ENCODE peak calls at places on chromosomes 2 and 18, in nine cellular contexts. Q is breast epithelium, C is adrenal gland, W is GM13977, V is Peyer's patch, U is HFFc6, T is H1, J is GM10248, E is right atrium auricular region. S is an unnamed sample.

GRCh38 chr2:227238242-227239237 is 74.1 kb downstream of the COL4A3 start:
- DNase-seq in Q (peak), C (peak), W (peak), V (peak), U (peak), T (peak), J (peak), E (peak), S (no peak)

GRCh38 chr18:63422862-63423304 is 607 bp upstream of the VPS4B start:
- DNase-seq in Q (no peak), C (no peak), W (no peak), V (no peak), U (no peak), T (no peak), J (no peak), E (no peak), S (no peak)

GRCh38 chr2:130910931-130911330 is 74.2 kb downstream of the ARHGEF4 start:
- DNase-seq in Q (no peak), C (no peak), W (no peak), V (no peak), U (no peak), T (no peak), J (no peak), E (no peak), S (no peak)

GRCh38 chr2:57740905-57741304 is 305.7 kb upstream of the VRK2 start:
- DNase-seq in Q (no peak), C (no peak), W (no peak), V (no peak), U (no peak), T (no peak), J (no peak), E (no peak), S (no peak)

GRCh38 chr2:7358865-7359264 is 441.7 kb downstream of the RNF144A start:
- DNase-seq in Q (no peak), C (no peak), W (no peak), V (no peak), U (no peak), T (no peak), J (no peak), E (no peak), S (no peak)

GRCh38 chr2:152925540-152926448 is 207.4 kb downstream of the ARL6IP6 start:
- DNase-seq in Q (peak), C (peak), W (peak), V (peak), U (no peak), T (peak), J (peak), E (no peak), S (peak)

GRCh38 chr2:202009019-202009481 is 24.6 kb upstream of the FZD7 start:
- DNase-seq in Q (no peak), C (no peak), W (no peak), V (no peak), U (no peak), T (no peak), J (no peak), E (no peak), S (no peak)

GRCh38 chr2:146385031-146385430 is 1459.8 kb upstream of the ACVR2A start:
- DNase-seq in Q (no peak), C (no peak), W (no peak), V (no peak), U (no peak), T (no peak), J (no peak), E (no peak), S (no peak)

GRCh38 chr18:50961974-50962373 is 5.9 kb upstream of the ELAC1 start:
- DNase-seq in Q (no peak), C (no peak), W (no peak), V (no peak), U (no peak), T (no peak), J (no peak), E (no peak), S (no peak)

GRCh38 chr2:112137516-112138142 is 556 bp upstream of the FBLN7 start:
- DNase-seq in Q (no peak), C (peak), W (peak), V (no peak), U (peak), T (no peak), J (no peak), E (peak), S (no peak)

GRCh38 chr2:235713244-235713643 is 219.4 kb downstream of the AGAP1 start:
- DNase-seq in Q (no peak), C (no peak), W (no peak), V (no peak), U (no peak), T (no peak), J (no peak), E (no peak), S (peak)

GRCh38 chr18:8721716-8722115 is 16.4 kb downstream of the MTCL1 start:
- DNase-seq in Q (no peak), C (no peak), W (no peak), V (no peak), U (peak), T (no peak), J (no peak), E (peak), S (no peak)

GRCh38 chr2:111662039-111662740 is 221.8 kb downstream of the ANAPC1 start:
- DNase-seq in Q (no peak), C (peak), W (no peak), V (no peak), U (peak), T (peak), J (no peak), E (no peak), S (no peak)

GRCh38 chr18:21439453-21439852 is 161.1 kb downstream of the ESCO1 start:
- DNase-seq in Q (no peak), C (no peak), W (no peak), V (no peak), U (peak), T (no peak), J (no peak), E (no peak), S (no peak)

GRCh38 chr2:163713534-163714311 is 22.1 kb downstream of the FIGN start:
- DNase-seq in Q (no peak), C (no peak), W (no peak), V (no peak), U (no peak), T (no peak), J (no peak), E (no peak), S (no peak)

GRCh38 chr18:3623769-3624545 is 174.0 kb downstream of the TGIF1 start:
- DNase-seq in Q (peak), C (peak), W (no peak), V (peak), U (peak), T (peak), J (no peak), E (peak), S (no peak)

GRCh38 chr18:3088444-3088843 is 75.5 kb upstream of the LPIN2 start:
- DNase-seq in Q (no peak), C (no peak), W (no peak), V (no peak), U (no peak), T (no peak), J (no peak), E (no peak), S (no peak)

GRCh38 chr2:234495076-234495800 is 1.6 kb downstream of the ARL4C start:
- DNase-seq in Q (no peak), C (no peak), W (no peak), V (no peak), U (no peak), T (no peak), J (no peak), E (no peak), S (no peak)

GRCh38 chr2:54115284-54116137 is at the start of gene ACYP2:
- DNase-seq in Q (peak), C (peak), W (peak), V (peak), U (peak), T (peak), J (peak), E (peak), S (peak)

GRCh38 chr2:15748736-15749323 is 157.2 kb downstream of the DDX1 start:
- DNase-seq in Q (no peak), C (peak), W (peak), V (no peak), U (no peak), T (peak), J (peak), E (no peak), S (no peak)

GRCh38 chr2:196970089-196970488 is 43.6 kb upstream of the PGAP1 start:
- DNase-seq in Q (no peak), C (no peak), W (no peak), V (no peak), U (no peak), T (no peak), J (no peak), E (no peak), S (no peak)

GRCh38 chr2:20209373-20210109 is 15.4 kb downstream of the SDC1 start:
- DNase-seq in Q (peak), C (peak), W (no peak), V (no peak), U (no peak), T (no peak), J (no peak), E (no peak), S (no peak)

GRCh38 chr18:49814147-49814499 is 790 bp upstream of the ACAA2 start:
- DNase-seq in Q (peak), C (peak), W (peak), V (no peak), U (peak), T (no peak), J (no peak), E (peak), S (no peak)

GRCh38 chr2:50444286-50444685 is 587.6 kb downstream of the NRXN1 start:
- DNase-seq in Q (no peak), C (no peak), W (no peak), V (no peak), U (no peak), T (no peak), J (no peak), E (no peak), S (no peak)

GRCh38 chr2:28153851-28154250 is 238.8 kb upstream of the FOSL2 start:
- DNase-seq in Q (no peak), C (no peak), W (no peak), V (no peak), U (no peak), T (no peak), J (no peak), E (no peak), S (no peak)

GRCh38 chr2:51795248-51795888 is 763.4 kb upstream of the NRXN1 start:
- DNase-seq in Q (no peak), C (no peak), W (no peak), V (no peak), U (no peak), T (peak), J (no peak), E (no peak), S (no peak)

GRCh38 chr2:86781363-86781762 is 9.3 kb downstream of the CD8A start:
- DNase-seq in Q (no peak), C (no peak), W (no peak), V (no peak), U (no peak), T (no peak), J (no peak), E (no peak), S (no peak)

GRCh38 chr2:8956789-8957188 is 46.7 kb downstream of the MBOAT2 start:
- DNase-seq in Q (no peak), C (no peak), W (no peak), V (no peak), U (no peak), T (no peak), J (no peak), E (no peak), S (no peak)

GRCh38 chr2:23460228-23460627 is 75.2 kb downstream of the KLHL29 start:
- DNase-seq in Q (no peak), C (no peak), W (no peak), V (no peak), U (peak), T (no peak), J (no peak), E (no peak), S (no peak)

GRCh38 chr2:231593666-231594065 is 1.0 kb downstream of the TEX44 start:
- DNase-seq in Q (no peak), C (no peak), W (no peak), V (no peak), U (no peak), T (no peak), J (no peak), E (no peak), S (no peak)

DNA sequence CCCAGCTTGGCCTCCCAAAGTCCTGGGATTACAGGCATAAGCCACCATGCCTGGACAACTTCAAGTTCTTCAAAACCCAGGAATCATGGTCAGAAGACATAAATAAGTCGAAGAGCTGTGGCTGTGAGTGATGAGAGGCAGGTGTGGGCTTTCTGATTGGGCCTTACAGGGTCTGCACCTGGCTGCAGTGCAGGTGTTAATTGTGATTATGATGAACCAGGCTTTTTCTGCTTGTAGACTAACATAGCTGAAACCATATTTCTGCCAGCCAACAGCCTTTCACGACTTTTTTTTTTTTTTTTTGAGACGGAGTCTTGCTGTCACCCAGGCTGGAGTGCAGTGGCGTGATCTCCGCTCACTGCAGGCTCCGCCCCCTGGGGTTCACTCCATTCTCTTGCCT is 14.9 kb upstream of the DTNB start:
- DNase-seq in Q (no peak), C (no peak), W (no peak), V (no peak), U (no peak), T (no peak), J (no peak), E (no peak), S (no peak)
- TF ChIP-seq CTCF in Q (no peak), C (no peak), W (no peak), V (no peak), U (no peak), T (no peak), J (no peak), E (no peak), S (no peak)

GRCh38 chr2:55159037-55159651 is 72.9 kb downstream of the CLHC1 start:
- DNase-seq in Q (no peak), C (peak), W (peak), V (no peak), U (no peak), T (no peak), J (peak), E (no peak), S (no peak)

GRCh38 chr2:55155764-55156221 is 76.3 kb downstream of the CLHC1 start:
- DNase-seq in Q (no peak), C (no peak), W (no peak), V (no peak), U (peak), T (no peak), J (no peak), E (no peak), S (no peak)

GRCh38 chr2:55156326-55156725 is 75.8 kb downstream of the CLHC1 start:
- DNase-seq in Q (no peak), C (no peak), W (no peak), V (no peak), U (no peak), T (no peak), J (no peak), E (no peak), S (no peak)

GRCh38 chr2:55158111-55158814 is 73.8 kb downstream of the CLHC1 start:
- DNase-seq in Q (no peak), C (no peak), W (no peak), V (no peak), U (no peak), T (no peak), J (no peak), E (no peak), S (no peak)

DNA sequence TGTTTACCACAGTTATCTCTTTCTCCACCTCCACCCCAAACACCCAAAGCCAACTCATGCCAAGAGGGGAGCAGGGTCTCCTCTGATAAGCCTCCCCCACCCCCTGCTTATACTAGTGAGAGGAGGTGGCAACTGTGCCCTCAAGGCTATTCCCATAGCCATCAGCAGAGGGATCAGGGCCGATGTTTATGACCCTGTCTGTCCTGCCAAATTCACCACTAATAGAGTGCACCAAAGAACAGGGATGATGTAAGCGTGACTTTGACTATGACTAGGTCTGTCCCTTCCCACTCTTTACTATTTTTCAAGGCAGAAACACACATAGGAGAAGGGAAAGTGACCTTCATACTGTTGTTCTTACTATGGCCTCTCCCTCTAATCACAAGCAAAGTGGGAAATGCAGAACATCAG is 74.6 kb downstream of the CLHC1 start:
- DNase-seq in Q (no peak), C (peak), W (no peak), V (no peak), U (peak), T (no peak), J (no peak), E (no peak), S (no peak)
- TF ChIP-seq CTCF in Q (no peak), C (peak), W (no peak), V (no peak), U (peak), T (no peak), J (no peak), E (no peak), S (no peak)

DNA sequence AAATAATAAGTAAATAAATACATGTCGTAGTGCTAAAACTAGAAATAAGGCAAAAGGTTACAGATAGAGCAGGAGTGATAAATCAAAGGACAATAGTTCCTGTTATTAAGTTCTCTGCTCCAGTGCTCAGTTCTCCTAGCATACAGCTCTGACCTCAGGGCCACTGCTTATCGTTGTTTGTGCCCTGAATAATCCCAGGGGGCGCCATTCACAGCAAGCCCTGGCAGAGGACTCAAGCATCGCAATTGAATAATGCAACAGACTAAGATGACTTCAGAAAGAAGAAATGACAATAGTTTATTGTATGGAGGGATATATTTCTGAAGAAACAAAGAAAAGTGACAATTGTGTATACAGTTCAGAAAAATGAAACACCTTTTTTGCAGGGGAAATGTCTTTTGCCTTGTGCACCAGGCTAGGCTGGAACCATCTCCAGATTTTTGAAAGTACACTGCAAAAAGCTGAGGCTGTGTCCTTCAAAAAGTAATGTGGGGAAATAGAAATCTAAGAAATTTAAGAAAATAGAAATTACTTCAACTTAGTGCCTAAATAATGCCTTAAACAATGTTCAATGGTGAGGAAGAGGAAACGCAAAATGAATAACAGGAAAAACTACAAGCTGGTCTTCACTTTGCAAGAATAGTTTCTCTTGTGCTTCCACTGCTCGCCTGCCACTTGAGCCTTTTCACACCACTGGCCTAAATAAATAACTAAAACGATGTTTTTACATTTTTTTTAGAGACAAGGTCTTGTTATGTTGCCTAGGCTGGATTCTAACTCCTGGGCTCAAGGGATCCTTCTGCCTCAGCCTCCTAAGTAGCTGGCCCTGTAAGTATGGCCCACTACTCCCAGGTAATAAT is 19.0 kb upstream of the CCNYL1 start:
- DNase-seq in Q (no peak), C (peak), W (peak), V (no peak), U (no peak), T (peak), J (peak), E (peak), S (peak)
- TF ChIP-seq CTCF in Q (no peak), C (peak), W (peak), V (no peak), U (peak), T (peak), J (no peak), E (no peak), S (peak)

DNA sequence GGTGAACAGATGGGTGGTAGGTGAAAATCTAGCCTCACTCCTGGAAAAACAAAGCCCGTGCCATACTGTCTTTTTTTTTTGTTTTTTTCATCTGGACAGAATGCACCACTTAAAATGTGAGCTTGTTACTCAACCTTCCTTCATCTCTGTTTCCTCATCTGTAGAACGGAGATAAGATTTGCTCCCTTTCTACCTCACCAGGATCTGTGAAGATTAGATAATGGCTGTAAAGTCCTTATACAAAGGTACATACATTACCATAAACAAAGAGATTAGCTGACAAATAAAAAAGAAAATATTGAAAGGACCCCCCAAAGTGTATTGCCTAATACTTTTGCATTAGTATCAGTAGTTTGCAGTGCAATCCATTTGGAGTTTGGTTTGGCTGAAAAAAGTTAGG is 75.4 kb upstream of the ZEB2 start:
- DNase-seq in Q (no peak), C (no peak), W (no peak), V (no peak), U (no peak), T (no peak), J (no peak), E (no peak), S (no peak)
- TF ChIP-seq CTCF in Q (no peak), C (no peak), W (no peak), V (no peak), U (no peak), T (no peak), J (no peak), E (no peak), S (no peak)

GRCh38 chr18:42275138-42275535 is 320.1 kb downstream of the PIK3C3 start:
- DNase-seq in Q (no peak), C (no peak), W (no peak), V (no peak), U (no peak), T (no peak), J (no peak), E (no peak), S (no peak)

GRCh38 chr18:42271656-42272355 is 316.8 kb downstream of the PIK3C3 start:
- DNase-seq in Q (no peak), C (no peak), W (no peak), V (no peak), U (no peak), T (no peak), J (no peak), E (no peak), S (no peak)

GRCh38 chr18:42268793-42269192 is 313.8 kb downstream of the PIK3C3 start:
- DNase-seq in Q (no peak), C (no peak), W (no peak), V (no peak), U (no peak), T (no peak), J (no peak), E (no peak), S (no peak)

GRCh38 chr18:42275949-42276730 is 321.1 kb downstream of the PIK3C3 start:
- DNase-seq in Q (no peak), C (no peak), W (no peak), V (peak), U (no peak), T (no peak), J (no peak), E (no peak), S (no peak)

DNA sequence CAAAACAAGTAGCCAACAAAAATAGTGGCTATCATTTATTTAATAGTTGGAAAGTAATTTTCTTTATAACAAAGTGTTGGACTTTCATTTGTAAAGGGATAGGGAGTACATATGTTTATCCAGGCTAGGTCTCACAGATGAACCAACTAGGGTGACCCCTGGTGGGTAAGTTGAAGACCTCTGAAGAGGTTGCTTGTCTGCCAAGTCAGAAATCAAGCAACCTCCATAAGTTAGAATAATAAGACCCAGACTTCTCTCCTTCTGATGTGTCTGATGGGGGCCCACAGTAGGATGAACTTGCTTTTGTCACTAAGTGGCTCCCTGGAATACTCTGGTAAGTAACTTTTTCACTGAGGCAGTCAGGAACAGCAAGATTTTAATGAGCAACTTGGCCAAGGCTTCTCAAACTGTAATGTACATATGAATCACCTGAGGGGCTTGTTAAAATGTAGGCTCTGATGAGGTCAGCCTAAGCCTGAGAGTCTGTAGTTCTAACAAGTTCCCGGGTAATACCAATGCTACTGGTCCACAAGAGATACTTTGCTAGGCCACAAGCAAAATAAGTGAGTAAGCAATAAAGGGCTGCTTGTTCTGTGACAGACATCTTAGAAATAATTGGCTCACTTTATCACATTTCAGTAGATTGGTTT is 319.6 kb downstream of the PIK3C3 start:
- DNase-seq in Q (no peak), C (no peak), W (peak), V (no peak), U (peak), T (no peak), J (peak), E (no peak), S (no peak)
- TF ChIP-seq CTCF in Q (no peak), C (no peak), W (peak), V (no peak), U (peak), T (no peak), J (peak), E (no peak), S (peak)

S was measured in D721Med.